ENCODE peak calls at places on chromosomes 5 and 9, in six cellular contexts. One of them, this sample, is unnamed.
A peak's percentile ranks its signal among the peaks of the same experiment; 100 is the strongest.

GRCh38 chr9:110207071-110207923 is 662 bp downstream of the C9orf152 start:
- DNase-seq in pancreas: peak; percentile 91
- DNase-seq in NB4: no peak
- DNase-seq in astrocyte of the cerebellum: no peak
- DNase-seq in heart right ventricle: no peak
- DNase-seq in natural killer cell: no peak
- DNase-seq in this sample: no peak

GRCh38 chr5:180208435-180209081 is 453 bp downstream of the RASGEF1C start:
- DNase-seq in natural killer cell: no peak
- DNase-seq in NB4: peak; percentile 31
- DNase-seq in heart right ventricle: no peak
- DNase-seq in pancreas: no peak
- DNase-seq in astrocyte of the cerebellum: no peak
- DNase-seq in this sample: no peak

GRCh38 chr5:167229751-167230150 is 1061.7 kb upstream of the WWC1 start:
- DNase-seq in NB4: no peak
- DNase-seq in heart right ventricle: no peak
- DNase-seq in astrocyte of the cerebellum: no peak
- DNase-seq in natural killer cell: no peak
- DNase-seq in pancreas: no peak
- DNase-seq in this sample: no peak

GRCh38 chr9:125850763-125851162 is 103.6 kb downstream of the PBX3 start:
- DNase-seq in NB4: no peak
- DNase-seq in heart right ventricle: no peak
- DNase-seq in pancreas: no peak
- DNase-seq in natural killer cell: no peak
- DNase-seq in astrocyte of the cerebellum: no peak
- DNase-seq in this sample: no peak

GRCh38 chr5:16791036-16791705 is 144.9 kb downstream of the MYO10 start:
- DNase-seq in NB4: peak; percentile 64
- DNase-seq in astrocyte of the cerebellum: peak; percentile 63
- DNase-seq in natural killer cell: no peak
- DNase-seq in heart right ventricle: peak; percentile 17
- DNase-seq in pancreas: no peak
- DNase-seq in this sample: no peak

GRCh38 chr5:102800427-102800826 is 45.3 kb downstream of the PAM start:
- DNase-seq in astrocyte of the cerebellum: no peak
- DNase-seq in heart right ventricle: no peak
- DNase-seq in NB4: no peak
- DNase-seq in pancreas: no peak
- DNase-seq in natural killer cell: no peak
- DNase-seq in this sample: no peak

GRCh38 chr9:121350993-121351561 is 19.0 kb downstream of the STOM start:
- DNase-seq in pancreas: peak; percentile 57
- DNase-seq in NB4: no peak
- DNase-seq in astrocyte of the cerebellum: peak; percentile 93
- DNase-seq in heart right ventricle: peak; percentile 89
- DNase-seq in natural killer cell: no peak
- DNase-seq in this sample: no peak

GRCh38 chr5:16406630-16407029 is 59.0 kb downstream of the ZNF622 start:
- DNase-seq in NB4: no peak
- DNase-seq in astrocyte of the cerebellum: no peak
- DNase-seq in pancreas: no peak
- DNase-seq in natural killer cell: no peak
- DNase-seq in heart right ventricle: no peak
- DNase-seq in this sample: no peak

GRCh38 chr5:168015506-168015905 is 275.9 kb upstream of the WWC1 start:
- DNase-seq in heart right ventricle: no peak
- DNase-seq in NB4: no peak
- DNase-seq in natural killer cell: no peak
- DNase-seq in pancreas: no peak
- DNase-seq in astrocyte of the cerebellum: no peak
- DNase-seq in this sample: peak; percentile 47

GRCh38 chr5:137580030-137580429 is 80.9 kb upstream of the SPOCK1 start:
- DNase-seq in pancreas: no peak
- DNase-seq in heart right ventricle: no peak
- DNase-seq in astrocyte of the cerebellum: no peak
- DNase-seq in natural killer cell: no peak
- DNase-seq in NB4: no peak
- DNase-seq in this sample: no peak
- TF ChIP-seq CTCF in pancreas: no peak
- TF ChIP-seq CTCF in heart right ventricle: peak; percentile 37
- TF ChIP-seq CTCF in astrocyte of the cerebellum: peak; percentile 26
- TF ChIP-seq CTCF in natural killer cell: no peak
- TF ChIP-seq CTCF in NB4: peak; percentile 27
- TF ChIP-seq CTCF in this sample: no peak

GRCh38 chr5:76946090-76946489 is 6.8 kb upstream of the CRHBP start:
- DNase-seq in NB4: no peak
- DNase-seq in astrocyte of the cerebellum: no peak
- DNase-seq in pancreas: no peak
- DNase-seq in natural killer cell: no peak
- DNase-seq in heart right ventricle: no peak
- DNase-seq in this sample: no peak
- TF ChIP-seq CTCF in NB4: no peak
- TF ChIP-seq CTCF in astrocyte of the cerebellum: no peak
- TF ChIP-seq CTCF in pancreas: no peak
- TF ChIP-seq CTCF in natural killer cell: no peak
- TF ChIP-seq CTCF in heart right ventricle: no peak
- TF ChIP-seq CTCF in this sample: no peak

GRCh38 chr5:132808448-132808847 is 4.7 kb upstream of the SOWAHA start:
- DNase-seq in pancreas: no peak
- DNase-seq in NB4: no peak
- DNase-seq in natural killer cell: no peak
- DNase-seq in heart right ventricle: no peak
- DNase-seq in astrocyte of the cerebellum: no peak
- DNase-seq in this sample: no peak

GRCh38 chr5:132810605-132811004 is 2.5 kb upstream of the SOWAHA start:
- DNase-seq in astrocyte of the cerebellum: no peak
- DNase-seq in natural killer cell: no peak
- DNase-seq in NB4: no peak
- DNase-seq in pancreas: no peak
- DNase-seq in heart right ventricle: no peak
- DNase-seq in this sample: no peak

GRCh38 chr5:132808866-132809265 is 4.2 kb upstream of the SOWAHA start:
- DNase-seq in natural killer cell: no peak
- DNase-seq in pancreas: no peak
- DNase-seq in astrocyte of the cerebellum: no peak
- DNase-seq in NB4: no peak
- DNase-seq in heart right ventricle: no peak
- DNase-seq in this sample: no peak

GRCh38 chr5:132812123-132812948 is 766 bp upstream of the SOWAHA start:
- DNase-seq in NB4: no peak
- DNase-seq in heart right ventricle: no peak
- DNase-seq in astrocyte of the cerebellum: no peak
- DNase-seq in pancreas: no peak
- DNase-seq in natural killer cell: no peak
- DNase-seq in this sample: no peak

DNA sequence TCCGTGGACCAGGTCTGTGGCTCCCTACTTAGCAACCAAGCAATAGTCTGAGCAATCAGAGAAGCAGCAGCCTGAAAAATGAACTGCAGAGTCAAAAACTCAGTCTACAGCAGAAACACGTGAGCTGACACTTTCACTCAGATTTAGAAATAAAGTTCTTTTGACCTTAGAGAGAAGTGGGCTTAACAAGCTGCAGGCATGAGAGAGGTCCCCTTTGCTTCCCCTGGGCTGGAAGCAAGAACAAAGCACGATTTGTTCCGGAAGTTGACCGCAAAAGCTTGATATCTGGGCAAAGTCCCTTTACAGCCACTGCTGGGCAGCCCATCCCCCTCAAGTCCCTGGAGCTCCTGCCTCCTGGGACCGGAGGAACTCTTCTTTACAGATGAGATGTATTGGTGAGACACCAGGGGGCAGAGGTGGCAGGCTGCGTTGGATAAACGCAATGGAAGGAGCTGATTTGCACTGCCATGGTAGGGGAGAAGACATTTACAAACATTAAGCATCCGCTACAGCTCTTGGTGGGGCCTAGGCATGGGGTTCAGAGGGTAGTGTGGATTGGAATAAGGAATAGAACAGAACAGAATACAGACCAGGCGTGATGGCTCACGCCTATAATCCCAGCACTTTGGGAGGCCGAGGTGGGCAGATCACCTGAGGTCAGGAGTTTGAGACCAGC is 5.8 kb upstream of the SOWAHA start:
- DNase-seq in NB4: peak; percentile 71
- DNase-seq in astrocyte of the cerebellum: no peak
- DNase-seq in heart right ventricle: no peak
- DNase-seq in natural killer cell: no peak
- DNase-seq in pancreas: peak; percentile 58
- DNase-seq in this sample: no peak
- TF ChIP-seq CTCF in NB4: peak; percentile 25
- TF ChIP-seq CTCF in astrocyte of the cerebellum: peak; percentile 24
- TF ChIP-seq CTCF in heart right ventricle: no peak
- TF ChIP-seq CTCF in natural killer cell: no peak
- TF ChIP-seq CTCF in pancreas: no peak
- TF ChIP-seq CTCF in this sample: no peak

GRCh38 chr5:39203291-39203922 is 16.0 kb downstream of the FYB1 start:
- DNase-seq in NB4: no peak
- DNase-seq in heart right ventricle: no peak
- DNase-seq in natural killer cell: no peak
- DNase-seq in astrocyte of the cerebellum: no peak
- DNase-seq in pancreas: no peak
- DNase-seq in this sample: no peak
- TF ChIP-seq CTCF in NB4: no peak
- TF ChIP-seq CTCF in heart right ventricle: no peak
- TF ChIP-seq CTCF in natural killer cell: no peak
- TF ChIP-seq CTCF in astrocyte of the cerebellum: no peak
- TF ChIP-seq CTCF in pancreas: no peak
- TF ChIP-seq CTCF in this sample: no peak

GRCh38 chr5:140073296-140073695 is 30.2 kb upstream of the NRG2 start:
- DNase-seq in NB4: peak; percentile 15
- DNase-seq in astrocyte of the cerebellum: peak; percentile 12
- DNase-seq in natural killer cell: no peak
- DNase-seq in heart right ventricle: no peak
- DNase-seq in pancreas: no peak
- DNase-seq in this sample: no peak
- TF ChIP-seq CTCF in NB4: no peak
- TF ChIP-seq CTCF in astrocyte of the cerebellum: no peak
- TF ChIP-seq CTCF in natural killer cell: peak; percentile 93
- TF ChIP-seq CTCF in heart right ventricle: peak; percentile 81
- TF ChIP-seq CTCF in pancreas: peak; percentile 59
- TF ChIP-seq CTCF in this sample: no peak

GRCh38 chr9:96441798-96442445 is 8.0 kb upstream of the HABP4 start:
- DNase-seq in pancreas: no peak
- DNase-seq in heart right ventricle: no peak
- DNase-seq in NB4: peak; percentile 76
- DNase-seq in astrocyte of the cerebellum: no peak
- DNase-seq in natural killer cell: no peak
- DNase-seq in this sample: no peak
- TF ChIP-seq CTCF in pancreas: peak; percentile 30
- TF ChIP-seq CTCF in heart right ventricle: peak; percentile 48
- TF ChIP-seq CTCF in NB4: peak; percentile 74
- TF ChIP-seq CTCF in astrocyte of the cerebellum: peak; percentile 22
- TF ChIP-seq CTCF in natural killer cell: no peak
- TF ChIP-seq CTCF in this sample: peak; percentile 10

This sample was measured in AG04449.